ENCODE peak calls at places on chromosomes 4 and X, in four cellular contexts. One of them, this sample, is unnamed.

GRCh38 chr4:145283909-145284308 is 103.5 kb upstream of the OTUD4 start:
- DNase-seq in C1 segment of cervical spinal cord: no peak
- DNase-seq in activated T-helper 2 cell treated with anti-CD3 and anti-CD28 coated beads, Interferon-gamma antibody, Interleukin-2, Interleukin-4, amounts not matched to agents 10 μg/mL and 5 μg/mL and 100 μg/mL, durations not matched to agents 14 hours and 24 hours and 36 hours: no peak
- DNase-seq in lung microvascular endothelial cell: peak
- DNase-seq in this sample: no peak

GRCh38 chrX:39854772-39855747 is 242.7 kb downstream of the BCOR start:
- DNase-seq in C1 segment of cervical spinal cord: no peak
- DNase-seq in activated T-helper 2 cell treated with anti-CD3 and anti-CD28 coated beads, Interferon-gamma antibody, Interleukin-2, Interleukin-4, amounts not matched to agents 10 μg/mL and 5 μg/mL and 100 μg/mL, durations not matched to agents 14 hours and 24 hours and 36 hours: peak
- DNase-seq in lung microvascular endothelial cell: peak
- DNase-seq in this sample: no peak

GRCh38 chr4:43410636-43411035 is 518.1 kb downstream of the GRXCR1 start:
- DNase-seq in C1 segment of cervical spinal cord: no peak
- DNase-seq in activated T-helper 2 cell treated with anti-CD3 and anti-CD28 coated beads, Interferon-gamma antibody, Interleukin-2, Interleukin-4, amounts not matched to agents 10 μg/mL and 5 μg/mL and 100 μg/mL, durations not matched to agents 14 hours and 24 hours and 36 hours: no peak
- DNase-seq in lung microvascular endothelial cell: no peak
- DNase-seq in this sample: no peak

GRCh38 chr4:185933078-185933581 is 121.1 kb upstream of the SORBS2 start:
- DNase-seq in C1 segment of cervical spinal cord: no peak
- DNase-seq in activated T-helper 2 cell treated with anti-CD3 and anti-CD28 coated beads, Interferon-gamma antibody, Interleukin-2, Interleukin-4, amounts not matched to agents 10 μg/mL and 5 μg/mL and 100 μg/mL, durations not matched to agents 14 hours and 24 hours and 36 hours: no peak
- DNase-seq in lung microvascular endothelial cell: peak
- DNase-seq in this sample: no peak

GRCh38 chr4:37561803-37562207 is 124.4 kb downstream of the RELL1 start:
- DNase-seq in C1 segment of cervical spinal cord: no peak
- DNase-seq in activated T-helper 2 cell treated with anti-CD3 and anti-CD28 coated beads, Interferon-gamma antibody, Interleukin-2, Interleukin-4, amounts not matched to agents 10 μg/mL and 5 μg/mL and 100 μg/mL, durations not matched to agents 14 hours and 24 hours and 36 hours: no peak
- DNase-seq in lung microvascular endothelial cell: peak
- DNase-seq in this sample: no peak

GRCh38 chr4:93182722-93183121 is 645.8 kb upstream of the ATOH1 start:
- DNase-seq in C1 segment of cervical spinal cord: no peak
- DNase-seq in activated T-helper 2 cell treated with anti-CD3 and anti-CD28 coated beads, Interferon-gamma antibody, Interleukin-2, Interleukin-4, amounts not matched to agents 10 μg/mL and 5 μg/mL and 100 μg/mL, durations not matched to agents 14 hours and 24 hours and 36 hours: no peak
- DNase-seq in lung microvascular endothelial cell: no peak
- DNase-seq in this sample: peak

GRCh38 chr4:188818300-188818699 is 679.1 kb downstream of the TRIML1 start:
- DNase-seq in C1 segment of cervical spinal cord: no peak
- DNase-seq in activated T-helper 2 cell treated with anti-CD3 and anti-CD28 coated beads, Interferon-gamma antibody, Interleukin-2, Interleukin-4, amounts not matched to agents 10 μg/mL and 5 μg/mL and 100 μg/mL, durations not matched to agents 14 hours and 24 hours and 36 hours: no peak
- DNase-seq in lung microvascular endothelial cell: no peak
- DNase-seq in this sample: no peak

GRCh38 chr4:101418055-101418454 is 70.7 kb upstream of the PPP3CA start:
- DNase-seq in C1 segment of cervical spinal cord: no peak
- DNase-seq in activated T-helper 2 cell treated with anti-CD3 and anti-CD28 coated beads, Interferon-gamma antibody, Interleukin-2, Interleukin-4, amounts not matched to agents 10 μg/mL and 5 μg/mL and 100 μg/mL, durations not matched to agents 14 hours and 24 hours and 36 hours: peak
- DNase-seq in lung microvascular endothelial cell: peak
- DNase-seq in this sample: no peak

GRCh38 chr4:1337376-1337831 is 9.6 kb upstream of the UVSSA start:
- DNase-seq in C1 segment of cervical spinal cord: no peak
- DNase-seq in activated T-helper 2 cell treated with anti-CD3 and anti-CD28 coated beads, Interferon-gamma antibody, Interleukin-2, Interleukin-4, amounts not matched to agents 10 μg/mL and 5 μg/mL and 100 μg/mL, durations not matched to agents 14 hours and 24 hours and 36 hours: no peak
- DNase-seq in lung microvascular endothelial cell: peak
- DNase-seq in this sample: no peak

GRCh38 chrX:149837167-149837566 is 43.8 kb upstream of the MAGEA8 start:
- DNase-seq in C1 segment of cervical spinal cord: no peak
- DNase-seq in activated T-helper 2 cell treated with anti-CD3 and anti-CD28 coated beads, Interferon-gamma antibody, Interleukin-2, Interleukin-4, amounts not matched to agents 10 μg/mL and 5 μg/mL and 100 μg/mL, durations not matched to agents 14 hours and 24 hours and 36 hours: no peak
- DNase-seq in lung microvascular endothelial cell: no peak
- DNase-seq in this sample: no peak

GRCh38 chrX:16250296-16250695 is 83.0 kb downstream of the MAGEB17 start:
- DNase-seq in C1 segment of cervical spinal cord: no peak
- DNase-seq in activated T-helper 2 cell treated with anti-CD3 and anti-CD28 coated beads, Interferon-gamma antibody, Interleukin-2, Interleukin-4, amounts not matched to agents 10 μg/mL and 5 μg/mL and 100 μg/mL, durations not matched to agents 14 hours and 24 hours and 36 hours: no peak
- DNase-seq in lung microvascular endothelial cell: peak
- DNase-seq in this sample: no peak

GRCh38 chr4:121062466-121062975 is 9.8 kb downstream of the NDNF start:
- DNase-seq in C1 segment of cervical spinal cord: no peak
- DNase-seq in activated T-helper 2 cell treated with anti-CD3 and anti-CD28 coated beads, Interferon-gamma antibody, Interleukin-2, Interleukin-4, amounts not matched to agents 10 μg/mL and 5 μg/mL and 100 μg/mL, durations not matched to agents 14 hours and 24 hours and 36 hours: no peak
- DNase-seq in lung microvascular endothelial cell: no peak
- DNase-seq in this sample: no peak

GRCh38 chr4:41129128-41129754 is 85.1 kb downstream of the APBB2 start:
- DNase-seq in C1 segment of cervical spinal cord: no peak
- DNase-seq in activated T-helper 2 cell treated with anti-CD3 and anti-CD28 coated beads, Interferon-gamma antibody, Interleukin-2, Interleukin-4, amounts not matched to agents 10 μg/mL and 5 μg/mL and 100 μg/mL, durations not matched to agents 14 hours and 24 hours and 36 hours: no peak
- DNase-seq in lung microvascular endothelial cell: no peak
- DNase-seq in this sample: peak

GRCh38 chr4:184648220-184649025 is 824 bp downstream of the CASP3 start:
- DNase-seq in C1 segment of cervical spinal cord: peak
- DNase-seq in activated T-helper 2 cell treated with anti-CD3 and anti-CD28 coated beads, Interferon-gamma antibody, Interleukin-2, Interleukin-4, amounts not matched to agents 10 μg/mL and 5 μg/mL and 100 μg/mL, durations not matched to agents 14 hours and 24 hours and 36 hours: peak
- DNase-seq in lung microvascular endothelial cell: peak
- DNase-seq in this sample: peak

GRCh38 chr4:26830701-26831100 is 29.9 kb upstream of the STIM2 start:
- DNase-seq in C1 segment of cervical spinal cord: no peak
- DNase-seq in activated T-helper 2 cell treated with anti-CD3 and anti-CD28 coated beads, Interferon-gamma antibody, Interleukin-2, Interleukin-4, amounts not matched to agents 10 μg/mL and 5 μg/mL and 100 μg/mL, durations not matched to agents 14 hours and 24 hours and 36 hours: no peak
- DNase-seq in lung microvascular endothelial cell: no peak
- DNase-seq in this sample: no peak

GRCh38 chr4:13544556-13545393 is 467 bp upstream of the NKX3-2 start:
- DNase-seq in C1 segment of cervical spinal cord: no peak
- DNase-seq in activated T-helper 2 cell treated with anti-CD3 and anti-CD28 coated beads, Interferon-gamma antibody, Interleukin-2, Interleukin-4, amounts not matched to agents 10 μg/mL and 5 μg/mL and 100 μg/mL, durations not matched to agents 14 hours and 24 hours and 36 hours: peak
- DNase-seq in lung microvascular endothelial cell: peak
- DNase-seq in this sample: peak

GRCh38 chrX:12657433-12657832 is 133.8 kb upstream of the PRPS2 start:
- DNase-seq in C1 segment of cervical spinal cord: no peak
- DNase-seq in activated T-helper 2 cell treated with anti-CD3 and anti-CD28 coated beads, Interferon-gamma antibody, Interleukin-2, Interleukin-4, amounts not matched to agents 10 μg/mL and 5 μg/mL and 100 μg/mL, durations not matched to agents 14 hours and 24 hours and 36 hours: no peak
- DNase-seq in lung microvascular endothelial cell: no peak
- DNase-seq in this sample: no peak

GRCh38 chr4:76002176-76002575 is 5.1 kb downstream of the CXCL9 start:
- DNase-seq in C1 segment of cervical spinal cord: no peak
- DNase-seq in activated T-helper 2 cell treated with anti-CD3 and anti-CD28 coated beads, Interferon-gamma antibody, Interleukin-2, Interleukin-4, amounts not matched to agents 10 μg/mL and 5 μg/mL and 100 μg/mL, durations not matched to agents 14 hours and 24 hours and 36 hours: no peak
- DNase-seq in lung microvascular endothelial cell: peak
- DNase-seq in this sample: no peak

GRCh38 chrX:112147206-112147605 is 64.6 kb upstream of the TRPC5 start:
- DNase-seq in C1 segment of cervical spinal cord: no peak
- DNase-seq in activated T-helper 2 cell treated with anti-CD3 and anti-CD28 coated beads, Interferon-gamma antibody, Interleukin-2, Interleukin-4, amounts not matched to agents 10 μg/mL and 5 μg/mL and 100 μg/mL, durations not matched to agents 14 hours and 24 hours and 36 hours: no peak
- DNase-seq in lung microvascular endothelial cell: no peak
- DNase-seq in this sample: peak

GRCh38 chr4:184432127-184432922 is 42.0 kb downstream of the IRF2 start:
- DNase-seq in C1 segment of cervical spinal cord: peak
- DNase-seq in activated T-helper 2 cell treated with anti-CD3 and anti-CD28 coated beads, Interferon-gamma antibody, Interleukin-2, Interleukin-4, amounts not matched to agents 10 μg/mL and 5 μg/mL and 100 μg/mL, durations not matched to agents 14 hours and 24 hours and 36 hours: no peak
- DNase-seq in lung microvascular endothelial cell: no peak
- DNase-seq in this sample: no peak

GRCh38 chr4:8915201-8916200 is 43.9 kb upstream of the HMX1 start:
- DNase-seq in C1 segment of cervical spinal cord: no peak
- DNase-seq in activated T-helper 2 cell treated with anti-CD3 and anti-CD28 coated beads, Interferon-gamma antibody, Interleukin-2, Interleukin-4, amounts not matched to agents 10 μg/mL and 5 μg/mL and 100 μg/mL, durations not matched to agents 14 hours and 24 hours and 36 hours: peak
- DNase-seq in lung microvascular endothelial cell: no peak
- DNase-seq in this sample: no peak

GRCh38 chr4:156971168-156971601 is 414 bp downstream of the PDGFC start:
- DNase-seq in C1 segment of cervical spinal cord: peak
- DNase-seq in activated T-helper 2 cell treated with anti-CD3 and anti-CD28 coated beads, Interferon-gamma antibody, Interleukin-2, Interleukin-4, amounts not matched to agents 10 μg/mL and 5 μg/mL and 100 μg/mL, durations not matched to agents 14 hours and 24 hours and 36 hours: no peak
- DNase-seq in lung microvascular endothelial cell: no peak
- DNase-seq in this sample: no peak

GRCh38 chr4:6688879-6689505 is 4.7 kb upstream of the S100P start:
- DNase-seq in C1 segment of cervical spinal cord: no peak
- DNase-seq in activated T-helper 2 cell treated with anti-CD3 and anti-CD28 coated beads, Interferon-gamma antibody, Interleukin-2, Interleukin-4, amounts not matched to agents 10 μg/mL and 5 μg/mL and 100 μg/mL, durations not matched to agents 14 hours and 24 hours and 36 hours: peak
- DNase-seq in lung microvascular endothelial cell: peak
- DNase-seq in this sample: no peak

GRCh38 chrX:135193740-135194139 is 22.5 kb upstream of the CT55 start:
- DNase-seq in C1 segment of cervical spinal cord: no peak
- DNase-seq in activated T-helper 2 cell treated with anti-CD3 and anti-CD28 coated beads, Interferon-gamma antibody, Interleukin-2, Interleukin-4, amounts not matched to agents 10 μg/mL and 5 μg/mL and 100 μg/mL, durations not matched to agents 14 hours and 24 hours and 36 hours: no peak
- DNase-seq in lung microvascular endothelial cell: no peak
- DNase-seq in this sample: no peak

GRCh38 chr4:52425751-52426326 is 233.3 kb downstream of the USP46 start:
- DNase-seq in C1 segment of cervical spinal cord: no peak
- DNase-seq in activated T-helper 2 cell treated with anti-CD3 and anti-CD28 coated beads, Interferon-gamma antibody, Interleukin-2, Interleukin-4, amounts not matched to agents 10 μg/mL and 5 μg/mL and 100 μg/mL, durations not matched to agents 14 hours and 24 hours and 36 hours: no peak
- DNase-seq in lung microvascular endothelial cell: no peak
- DNase-seq in this sample: peak

GRCh38 chrX:130726661-130727060 is 176.3 kb downstream of the ENOX2 start:
- DNase-seq in C1 segment of cervical spinal cord: no peak
- DNase-seq in activated T-helper 2 cell treated with anti-CD3 and anti-CD28 coated beads, Interferon-gamma antibody, Interleukin-2, Interleukin-4, amounts not matched to agents 10 μg/mL and 5 μg/mL and 100 μg/mL, durations not matched to agents 14 hours and 24 hours and 36 hours: no peak
- DNase-seq in lung microvascular endothelial cell: no peak
- DNase-seq in this sample: no peak

GRCh38 chrX:49876750-49877149 is 2.5 kb upstream of the USP27X start:
- DNase-seq in C1 segment of cervical spinal cord: no peak
- DNase-seq in activated T-helper 2 cell treated with anti-CD3 and anti-CD28 coated beads, Interferon-gamma antibody, Interleukin-2, Interleukin-4, amounts not matched to agents 10 μg/mL and 5 μg/mL and 100 μg/mL, durations not matched to agents 14 hours and 24 hours and 36 hours: no peak
- DNase-seq in lung microvascular endothelial cell: peak
- DNase-seq in this sample: peak

GRCh38 chr4:180449395-180449956 is 1793.7 kb upstream of the TENM3 start:
- DNase-seq in C1 segment of cervical spinal cord: no peak
- DNase-seq in activated T-helper 2 cell treated with anti-CD3 and anti-CD28 coated beads, Interferon-gamma antibody, Interleukin-2, Interleukin-4, amounts not matched to agents 10 μg/mL and 5 μg/mL and 100 μg/mL, durations not matched to agents 14 hours and 24 hours and 36 hours: no peak
- DNase-seq in lung microvascular endothelial cell: no peak
- DNase-seq in this sample: peak